ENCODE peak calls at places on chromosomes 4 and X, in eight cellular contexts. I is stimulated activated CD4-positive, alpha-beta T cell treated with anti-CD3 and anti-CD28 coated beads, Interleukin-2, amount 100 ng/mL, for 24 hours; G is NCI-H1930; H is COR-L47; B is EL; X is epithelial cell of esophagus; P is effector memory CD8-positive, alpha-beta T cell; K is NCI-H69. L is an unnamed sample.

GRCh38 chrX:39487166-39488006 is 610.4 kb downstream of the BCOR start:
- DNase-seq in I (no peak), G (no peak), H (no peak), B (no peak), X (no peak), P (no peak), K (no peak), L (no peak)

GRCh38 chrX:124862304-124862703 is 457.4 kb upstream of the TEX13C start:
- DNase-seq in I (no peak), G (no peak), H (no peak), B (no peak), X (no peak), P (no peak), K (peak; percentile 76), L (no peak)

GRCh38 chrX:31350808-31351074 is 278.9 kb upstream of the FTHL17 start:
- DNase-seq in I (no peak), G (no peak), H (peak; percentile 1), B (peak; percentile 4), X (no peak), P (no peak), K (peak; percentile 71), L (no peak)

GRCh38 chr4:156598138-156598681 is 373.4 kb downstream of the PDGFC start:
- DNase-seq in I (no peak), G (no peak), H (no peak), B (peak; percentile 25), X (no peak), P (no peak), K (peak; percentile 26), L (no peak)

GRCh38 chr4:139416073-139416673 is 37.7 kb upstream of the RAB33B start:
- DNase-seq in I (no peak), G (peak; percentile 10), H (no peak), B (peak; percentile 35), X (peak; percentile 65), P (peak; percentile 20), K (peak; percentile 16), L (no peak)

GRCh38 chr4:47032405-47033106 is 1.2 kb downstream of the GABRB1 start:
- DNase-seq in I (peak; percentile 62), G (peak; percentile 9), H (peak; percentile 59), B (peak; percentile 62), X (peak; percentile 47), P (peak; percentile 26), K (peak; percentile 10), L (no peak)

GRCh38 chrX:148599404-148599803 is 99.0 kb downstream of the AFF2 start:
- DNase-seq in I (no peak), G (no peak), H (no peak), B (no peak), X (no peak), P (no peak), K (no peak), L (no peak)

GRCh38 chrX:21131786-21132185 is 242.4 kb upstream of the CNKSR2 start:
- DNase-seq in I (no peak), G (no peak), H (no peak), B (no peak), X (no peak), P (no peak), K (no peak), L (no peak)

GRCh38 chr4:28228575-28228974 is 1367.9 kb downstream of the STIM2 start:
- DNase-seq in I (no peak), G (no peak), H (no peak), B (peak; percentile 3), X (no peak), P (no peak), K (no peak), L (no peak)

GRCh38 chrX:2707334-2707760 is 16.3 kb downstream of the CD99 start:
- DNase-seq in I (peak; percentile 57), G (no peak), H (no peak), B (peak; percentile 96), X (peak; percentile 99), P (peak; percentile 47), K (no peak), L (peak; percentile 78)

GRCh38 chr4:41613782-41614181 is 75.8 kb downstream of the LIMCH1 start:
- DNase-seq in I (no peak), G (no peak), H (no peak), B (no peak), X (no peak), P (no peak), K (no peak), L (no peak)

GRCh38 chr4:188021548-188022249 is 26.1 kb downstream of the ZFP42 start:
- DNase-seq in I (no peak), G (no peak), H (no peak), B (peak; percentile 2), X (peak; percentile 54), P (no peak), K (no peak), L (no peak)

L was measured in T-helper 2 cell.